ENCODE peak calls at places on chromosomes 2 and 18, in seven cellular contexts. H, I, K, Z, W, V and Y are unnamed samples.

GRCh38 chr18:986552-986951 is 81.9 kb downstream of the ADCYAP1 start:
- DNase-seq in H (no peak), I (no peak), K (no peak), Z (no peak), W (no peak), V (no peak), Y (no peak)

GRCh38 chr2:70686577-70687460 is 81.2 kb downstream of the ADD2 start:
- DNase-seq in H (peak; percentile 39), I (peak; percentile 63), K (no peak), Z (no peak), W (peak; percentile 3), V (peak; percentile 49), Y (peak; percentile 83)

GRCh38 chr2:42359304-42359749 is 1.7 kb downstream of the COX7A2L start:
- DNase-seq in H (no peak), I (no peak), K (no peak), Z (peak; percentile 8), W (peak; percentile 24), V (peak; percentile 14), Y (no peak)

GRCh38 chr2:237026981-237027711 is 58.5 kb upstream of the COPS8 start:
- DNase-seq in H (peak; percentile 75), I (peak; percentile 85), K (peak; percentile 64), Z (peak; percentile 25), W (peak; percentile 26), V (peak; percentile 74), Y (peak; percentile 66)

GRCh38 chr2:19607400-19607799 is 249.0 kb upstream of the OSR1 start:
- DNase-seq in H (peak; percentile 6), I (no peak), K (no peak), Z (no peak), W (no peak), V (no peak), Y (peak; percentile 50)

GRCh38 chr2:199704358-199705238 is 146.4 kb downstream of the FTCDNL1 start:
- DNase-seq in H (peak; percentile 37), I (peak; percentile 65), K (no peak), Z (no peak), W (peak; percentile 49), V (peak; percentile 47), Y (no peak)

GRCh38 chr18:24727685-24728084 is 267.2 kb downstream of the HRH4 start:
- DNase-seq in H (no peak), I (no peak), K (no peak), Z (no peak), W (peak; percentile 27), V (no peak), Y (no peak)

GRCh38 chr2:25606892-25607291 is 66.5 kb downstream of the DTNB start:
- DNase-seq in H (no peak), I (peak; percentile 58), K (no peak), Z (peak; percentile 35), W (peak; percentile 47), V (peak; percentile 48), Y (peak; percentile 8)

GRCh38 chr18:28112056-28112470 is 64.9 kb downstream of the CDH2 start:
- DNase-seq in H (no peak), I (peak; percentile 55), K (no peak), Z (no peak), W (no peak), V (peak; percentile 79), Y (peak; percentile 90)

GRCh38 chr2:207692206-207693065 is 19.0 kb upstream of the CCNYL1 start:
- DNase-seq in H (no peak), I (peak; percentile 42), K (no peak), Z (no peak), W (peak; percentile 61), V (peak; percentile 33), Y (no peak)

GRCh38 chr2:28716265-28716865 is 35.3 kb upstream of the PPP1CB start:
- DNase-seq in H (peak; percentile 60), I (peak; percentile 98), K (peak; percentile 53), Z (peak; percentile 92), W (no peak), V (peak; percentile 99), Y (peak; percentile 89)

GRCh38 chr2:121178730-121179129 is 106.3 kb downstream of the TFCP2L1 start:
- DNase-seq in H (no peak), I (no peak), K (no peak), Z (no peak), W (no peak), V (no peak), Y (no peak)

DNA sequence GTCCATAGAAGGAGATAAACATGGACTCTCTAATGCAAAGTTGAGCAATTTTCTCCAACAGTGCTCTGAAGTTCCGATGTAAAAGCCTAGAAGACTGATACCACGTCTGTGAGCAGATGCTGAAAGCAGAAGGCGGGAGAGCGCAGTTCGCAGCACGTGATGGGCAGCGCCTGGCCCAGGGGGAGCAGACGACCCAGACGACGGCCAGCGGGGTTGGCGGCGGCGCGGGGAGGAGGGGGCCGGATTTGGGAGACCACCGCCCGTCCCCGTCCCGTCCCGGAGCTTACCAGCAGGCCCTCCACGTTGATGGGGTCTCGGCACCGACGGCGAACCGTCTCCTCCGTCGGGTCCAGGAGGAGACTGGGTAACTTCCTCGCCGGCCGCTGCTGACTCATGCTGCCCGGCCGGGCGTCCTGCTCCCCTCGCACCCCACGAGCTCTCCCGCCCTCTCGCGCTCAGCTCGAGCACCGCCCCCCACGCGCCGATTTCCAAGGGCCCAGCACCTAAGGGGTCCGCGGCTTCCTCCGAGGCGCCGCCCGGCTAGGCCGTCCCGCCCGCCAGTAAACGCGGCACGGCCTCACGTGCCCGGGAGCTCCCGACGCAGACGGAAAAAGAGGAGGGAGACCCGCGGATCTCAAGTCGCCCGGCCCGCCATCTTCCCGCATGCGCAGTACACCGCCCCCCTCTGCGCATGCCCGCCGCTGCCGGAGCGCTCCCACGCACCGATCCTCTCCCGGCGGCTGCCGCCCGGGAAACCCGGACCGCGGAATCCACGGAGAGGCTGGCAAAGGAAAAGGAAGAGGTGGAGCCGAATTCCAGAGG is at the start of gene E2F6:
- DNase-seq in H (peak; percentile 94), I (peak; percentile 94), K (peak; percentile 95), Z (peak; percentile 48), W (peak; percentile 83), V (peak; percentile 62), Y (peak; percentile 93)
- TF ChIP-seq CTCF in H (no peak), I (no peak), K (peak; percentile 70), Z (no peak), W (no peak), V (no peak), Y (peak; percentile 33)

DNA sequence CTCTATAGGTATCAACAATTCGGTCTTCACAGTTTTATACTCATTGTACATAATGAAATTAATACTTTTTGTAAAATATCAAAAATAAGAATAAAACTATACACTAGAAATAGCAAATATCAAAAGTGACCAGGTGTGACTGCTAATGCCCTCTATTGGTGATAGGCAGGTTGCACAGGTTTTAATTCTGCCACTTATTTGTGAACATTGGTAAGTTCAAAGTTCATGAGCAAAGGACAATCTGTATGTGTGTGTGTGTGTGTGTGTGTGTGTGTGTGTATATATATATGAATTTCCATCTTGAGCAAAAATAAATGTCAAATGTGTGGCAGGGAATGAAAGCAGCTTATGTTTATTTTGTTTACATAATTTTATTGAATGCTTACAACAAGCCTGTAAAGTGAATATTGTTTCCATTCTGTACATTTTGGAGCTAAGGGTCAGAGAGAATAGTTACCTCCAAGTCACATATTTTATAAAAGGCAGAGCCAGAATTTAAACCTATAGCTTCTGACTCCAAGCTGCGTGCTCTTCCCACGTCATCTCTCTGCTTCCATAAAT is 537.4 kb downstream of the CPS1 start:
- DNase-seq in H (no peak), I (peak; percentile 41), K (no peak), Z (no peak), W (peak; percentile 16), V (peak; percentile 30), Y (no peak)
- TF ChIP-seq CTCF in H (peak; percentile 62), I (peak; percentile 62), K (no peak), Z (peak; percentile 57), W (peak; percentile 78), V (peak; percentile 48), Y (peak; percentile 20)

DNA sequence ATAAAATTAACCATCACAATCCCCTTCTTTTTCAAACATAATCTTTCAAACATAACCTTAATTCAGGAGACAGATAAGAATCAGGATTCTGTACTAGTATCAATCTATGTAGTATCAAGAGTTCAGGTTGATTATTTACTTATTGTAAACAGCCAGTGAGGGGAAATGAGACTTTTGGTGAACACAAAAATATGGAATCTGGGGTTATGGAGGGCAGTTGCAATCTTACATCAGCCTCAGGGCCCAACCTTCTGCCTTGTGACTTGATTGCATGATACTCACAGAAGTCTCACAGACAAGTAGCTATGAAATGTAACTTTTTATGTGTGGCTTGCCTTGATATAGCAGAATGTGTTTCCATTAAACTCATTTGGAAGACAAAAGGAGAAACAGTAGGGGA is 262.7 kb upstream of the THSD7B start:
- DNase-seq in H (no peak), I (no peak), K (no peak), Z (no peak), W (no peak), V (no peak), Y (no peak)
- TF ChIP-seq CTCF in H (no peak), I (no peak), K (no peak), Z (no peak), W (no peak), V (no peak), Y (no peak)

DNA sequence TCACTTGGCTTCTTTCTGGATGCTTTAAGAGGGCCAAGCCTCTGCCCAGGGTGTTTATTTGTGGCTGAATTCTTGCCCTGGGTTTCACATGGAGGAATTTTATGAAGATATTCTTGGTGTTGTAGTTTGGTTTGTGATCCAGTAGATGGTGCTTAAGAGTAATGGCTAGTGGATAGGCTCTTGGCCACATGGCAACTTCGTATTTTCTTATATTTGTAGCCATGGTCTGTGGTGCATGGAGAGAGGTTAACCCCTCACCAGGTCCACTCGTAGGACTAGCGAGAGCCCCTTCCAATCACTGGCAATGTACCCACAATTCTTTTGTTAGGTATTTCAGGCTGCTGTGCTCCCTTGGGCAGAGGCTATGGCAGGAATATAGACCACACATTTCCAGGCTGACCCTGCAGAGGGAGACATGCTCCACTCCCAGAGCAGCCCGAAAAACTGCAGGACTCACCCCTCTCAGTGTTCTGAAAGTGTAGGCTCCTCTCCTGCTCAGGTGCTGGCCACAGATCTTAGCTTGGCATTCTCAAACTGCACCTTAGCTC is 582.1 kb upstream of the SETBP1 start:
- DNase-seq in H (peak; percentile 25), I (peak; percentile 48), K (peak; percentile 20), Z (no peak), W (no peak), V (peak; percentile 30), Y (no peak)
- TF ChIP-seq CTCF in H (peak; percentile 48), I (peak; percentile 56), K (no peak), Z (peak; percentile 14), W (peak; percentile 48), V (peak; percentile 36), Y (peak; percentile 37)